ENCODE peak calls at places on chromosomes 6 and 20, in seven cellular contexts. P is heart right ventricle; K is naive thymus-derived CD4-positive, alpha-beta T cell; D is hepatocyte; B is CD8-positive, alpha-beta T cell; M is astrocyte; O is pancreas. S is an unnamed sample. For H3K27me3, the result is how much of the 10 kb centered on the place peaks cover.

GRCh38 chr20:10474606-10475184 is 39.6 kb downstream of the SLX4IP start:
- DNase-seq in P (peak), B (no peak), K (no peak), D (no peak), O (no peak), M (no peak), S (peak)

GRCh38 chr6:44092312-44092884 is 34.9 kb downstream of the MRPL14 start:
- DNase-seq in M (no peak), B (no peak), P (no peak), K (no peak), D (no peak), O (no peak), S (no peak)

GRCh38 chr6:104173680-104174079 is 686.0 kb downstream of the HACE1 start:
- DNase-seq in M (no peak), O (no peak), B (no peak), P (no peak), K (no peak), D (no peak), S (no peak)

GRCh38 chr6:24902782-24903181 is 33.0 kb downstream of the RIPOR2 start:
- DNase-seq in O (no peak), K (no peak), M (peak), P (no peak), D (no peak), B (no peak), S (peak)

GRCh38 chr6:13683038-13683437 is 28.6 kb downstream of the RANBP9 start:
- DNase-seq in D (no peak), K (no peak), B (no peak), O (no peak), P (no peak), M (no peak), S (no peak)

GRCh38 chr6:12012231-12012565 is at the start of gene HIVEP1:
- DNase-seq in K (no peak), P (no peak), O (peak), M (no peak), B (no peak), D (peak), S (peak)

GRCh38 chr6:81171991-81172740 is 580.3 kb downstream of the TENT5A start:
- DNase-seq in K (no peak), M (peak), D (no peak), B (no peak), O (no peak), P (peak), S (peak)

GRCh38 chr20:48995599-48995998 is 50.5 kb upstream of the CSE1L start:
- DNase-seq in M (no peak), K (no peak), P (no peak), D (no peak), B (no peak), O (no peak), S (no peak)

GRCh38 chr6:147040521-147040920 is 163.7 kb upstream of the STXBP5 start:
- DNase-seq in M (no peak), K (no peak), P (no peak), B (no peak), O (no peak), D (no peak), S (no peak)

DNA sequence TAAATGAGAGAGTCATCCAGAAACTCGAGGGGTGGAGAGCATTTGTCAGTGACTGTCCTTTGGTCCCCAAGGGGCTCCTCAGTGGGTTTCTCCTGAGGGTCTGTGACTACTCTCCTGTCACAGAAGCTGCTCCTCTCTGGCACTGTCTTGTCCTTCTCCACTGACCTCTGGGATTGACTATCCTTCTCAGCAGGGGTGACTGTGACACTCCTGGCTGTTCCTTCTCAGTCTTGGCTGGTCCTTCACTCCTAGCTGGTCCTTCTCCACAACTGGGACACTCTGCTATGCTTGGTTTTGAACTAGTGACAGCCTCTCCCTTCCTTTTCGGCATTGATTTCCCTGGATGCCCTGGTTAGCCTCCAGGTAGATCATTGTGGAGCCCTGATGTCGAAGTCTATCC is 33.5 kb downstream of the DYNLT1 start:
- DNase-seq in P (no peak), B (no peak), M (no peak), D (no peak), K (no peak), O (no peak), S (no peak)
- H3K27ac ChIP-seq in P (no peak), B (no peak), M (no peak), D (peak), K (no peak), O (no peak), S (peak)

DNA sequence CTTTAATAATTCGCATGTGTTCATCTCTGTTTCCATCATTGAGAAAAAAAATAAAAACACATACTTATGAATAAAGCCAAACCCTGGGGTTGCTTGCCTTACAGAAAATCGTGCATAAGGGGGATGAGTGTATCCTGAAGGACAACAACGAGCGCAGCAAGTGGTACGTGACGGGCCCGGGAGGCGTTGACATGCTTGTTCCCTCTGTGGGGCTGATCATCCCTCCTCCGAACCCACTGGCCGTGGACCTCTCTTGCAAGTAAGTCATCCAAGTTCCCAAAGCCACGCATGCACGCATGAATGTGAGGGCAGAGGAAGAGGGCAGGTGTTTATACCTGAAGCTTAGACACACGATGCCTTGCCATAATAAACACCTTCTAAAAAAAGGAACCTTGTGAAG is 20.9 kb upstream of the SNRNP48 start:
- DNase-seq in D (no peak), B (no peak), O (no peak), M (no peak), P (no peak), K (no peak), S (no peak)
- H3K27me3 ChIP-seq in D (under half), B (under half), O (under half), M (under half), P (under half), K (under half), S (under half)

DNA sequence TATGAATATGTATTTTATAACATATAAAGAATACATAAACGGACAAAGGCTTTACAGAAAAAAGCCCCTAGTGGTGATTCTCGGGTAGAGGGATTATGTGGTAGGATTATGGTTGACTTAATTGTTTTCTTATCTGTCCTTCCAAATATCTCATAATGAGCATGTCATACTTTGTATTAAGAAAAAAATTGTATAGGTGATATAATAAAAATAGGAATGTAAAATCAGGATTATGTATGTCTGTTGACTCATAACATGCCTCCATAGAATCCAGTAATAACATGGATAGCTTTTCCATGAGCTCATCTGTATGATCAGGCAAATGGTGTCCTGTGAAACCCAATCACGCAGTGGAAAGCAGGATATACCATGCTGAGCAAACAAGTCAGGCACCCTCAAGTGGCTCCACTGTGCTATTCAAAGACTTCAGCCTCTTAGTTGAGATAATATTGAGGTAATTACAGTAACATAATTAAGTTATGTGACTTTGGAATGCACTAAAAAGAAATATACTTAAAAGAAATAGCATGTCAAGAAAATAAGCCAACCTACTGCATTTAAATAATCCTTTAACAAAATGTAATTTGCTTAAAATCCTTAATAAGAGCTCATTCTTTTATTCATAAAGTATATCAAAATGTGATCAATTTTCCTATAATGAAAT is 39.6 kb upstream of the PRELID3B start:
- DNase-seq in M (peak), B (no peak), K (no peak), D (no peak), P (no peak), O (no peak), S (no peak)
- H3K27ac ChIP-seq in M (no peak), B (no peak), K (no peak), D (no peak), P (no peak), O (no peak), S (no peak)

GRCh38 chr20:41643504-41643938 is 25.3 kb upstream of the CHD6 start:
- DNase-seq in P (peak), O (no peak), K (no peak), D (peak), B (no peak), M (peak), S (peak)
- H3K27me3 ChIP-seq in P (under half), O (under half), K (under half), D (under half), B (under half), M (under half), S (under half)

GRCh38 chr6:150169609-150170008 is 26.8 kb downstream of the PPP1R14C start:
- DNase-seq in B (no peak), P (no peak), M (peak), O (no peak), D (no peak), K (no peak), S (no peak)
- H3K27ac ChIP-seq in B (no peak), P (no peak), M (no peak), O (no peak), D (no peak), K (no peak), S (peak)

GRCh38 chr20:61123751-61124368 is 128.2 kb upstream of the CDH4 start:
- DNase-seq in P (no peak), M (no peak), K (no peak), D (no peak), O (no peak), B (no peak), S (no peak)
- H3K27me3 ChIP-seq in P (under half), M (under half), K (under half), D (under half), O (under half), B (under half), S (under half)

DNA sequence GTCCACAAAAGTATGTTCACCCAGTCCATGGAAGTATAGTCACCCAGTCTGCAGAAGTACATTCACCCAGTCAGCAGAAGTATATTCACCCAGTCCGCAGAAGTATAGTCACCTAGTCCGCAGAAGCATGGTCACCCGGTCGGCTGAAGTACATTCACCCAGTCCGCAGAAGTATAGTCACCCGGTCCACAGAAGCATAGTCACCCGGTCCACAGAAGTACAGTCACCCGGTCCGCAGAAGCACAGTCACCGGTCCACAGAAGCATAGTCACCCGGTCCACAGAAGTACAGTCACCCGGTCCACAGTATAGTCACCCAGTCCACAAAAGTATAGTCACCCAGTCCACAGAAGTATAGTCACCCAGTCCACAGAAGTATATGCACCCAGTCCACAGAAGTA is 8.8 kb downstream of the TCFL5 start:
- DNase-seq in M (no peak), D (no peak), K (no peak), P (no peak), B (no peak), O (no peak), S (no peak)
- H3K27ac ChIP-seq in M (no peak), D (no peak), K (no peak), P (no peak), B (no peak), O (no peak), S (no peak)

GRCh38 chr6:456887-457286 is 65.3 kb downstream of the IRF4 start:
- DNase-seq in B (no peak), O (no peak), M (no peak), D (no peak), K (no peak), P (no peak), S (no peak)
- H3K27me3 ChIP-seq in B (under half), O (under half), M (under half), D (under half), K (under half), P (under half), S (under half)

S was measured in cardiac muscle cell.